ENCODE peak calls at places on chromosomes 12 and 14, in six cellular contexts. F is A549, W is sigmoid colon, H is HepG2, A is ovary, Y is transverse colon. E is an unnamed sample.
A peak's percentile ranks its signal among the peaks of the same experiment; 100 is the strongest.

GRCh38 chr14:67736771-67737170 is 35.1 kb downstream of the RDH12 start:
- DNase-seq in F (no peak), W (no peak), H (no peak), A (no peak), Y (no peak), E (no peak)

GRCh38 chr14:40784860-40785259 is 821.8 kb upstream of the LRFN5 start:
- DNase-seq in F (no peak), W (no peak), H (no peak), A (no peak), Y (no peak), E (no peak)

GRCh38 chr12:89949457-89950195 is 241.0 kb upstream of the ATP2B1 start:
- DNase-seq in F (peak; percentile 98), W (no peak), H (peak; percentile 9), A (no peak), Y (peak; percentile 45), E (no peak)

GRCh38 chr12:47276253-47277070 is 196.7 kb upstream of the AMIGO2 start:
- DNase-seq in F (peak; percentile 85), W (no peak), H (peak; percentile 29), A (no peak), Y (peak; percentile 67), E (no peak)

GRCh38 chr12:115385141-115385540 is 701.2 kb upstream of the TBX3 start:
- DNase-seq in F (no peak), W (no peak), H (no peak), A (no peak), Y (no peak), E (no peak)

GRCh38 chr12:99146730-99147129 is 500.8 kb upstream of the GARIN6 start:
- DNase-seq in F (no peak), W (no peak), H (no peak), A (no peak), Y (no peak), E (no peak)

GRCh38 chr12:119659289-119659897 is 8.5 kb upstream of the PRKAB1 start:
- DNase-seq in F (peak; percentile 26), W (no peak), H (peak; percentile 46), A (no peak), Y (peak; percentile 47), E (no peak)

GRCh38 chr12:12880537-12880936 is 10.8 kb upstream of the GPRC5A start:
- DNase-seq in F (no peak), W (peak; percentile 18), H (no peak), A (no peak), Y (no peak), E (no peak)

GRCh38 chr14:76267322-76268012 is 108.5 kb upstream of the ESRRB start:
- DNase-seq in F (no peak), W (peak; percentile 69), H (no peak), A (peak; percentile 60), Y (peak; percentile 13), E (peak; percentile 53)

GRCh38 chr14:22251090-22251489 is 337.9 kb downstream of the DAD1 start:
- DNase-seq in F (no peak), W (no peak), H (no peak), A (no peak), Y (no peak), E (no peak)

GRCh38 chr12:77079631-77080030 is 14.3 kb upstream of the E2F7 start:
- DNase-seq in F (no peak), W (no peak), H (no peak), A (no peak), Y (no peak), E (no peak)

GRCh38 chr14:49766839-49767238 is 1.1 kb upstream of the KLHDC2 start:
- DNase-seq in F (no peak), W (no peak), H (no peak), A (no peak), Y (peak; percentile 13), E (no peak)

DNA sequence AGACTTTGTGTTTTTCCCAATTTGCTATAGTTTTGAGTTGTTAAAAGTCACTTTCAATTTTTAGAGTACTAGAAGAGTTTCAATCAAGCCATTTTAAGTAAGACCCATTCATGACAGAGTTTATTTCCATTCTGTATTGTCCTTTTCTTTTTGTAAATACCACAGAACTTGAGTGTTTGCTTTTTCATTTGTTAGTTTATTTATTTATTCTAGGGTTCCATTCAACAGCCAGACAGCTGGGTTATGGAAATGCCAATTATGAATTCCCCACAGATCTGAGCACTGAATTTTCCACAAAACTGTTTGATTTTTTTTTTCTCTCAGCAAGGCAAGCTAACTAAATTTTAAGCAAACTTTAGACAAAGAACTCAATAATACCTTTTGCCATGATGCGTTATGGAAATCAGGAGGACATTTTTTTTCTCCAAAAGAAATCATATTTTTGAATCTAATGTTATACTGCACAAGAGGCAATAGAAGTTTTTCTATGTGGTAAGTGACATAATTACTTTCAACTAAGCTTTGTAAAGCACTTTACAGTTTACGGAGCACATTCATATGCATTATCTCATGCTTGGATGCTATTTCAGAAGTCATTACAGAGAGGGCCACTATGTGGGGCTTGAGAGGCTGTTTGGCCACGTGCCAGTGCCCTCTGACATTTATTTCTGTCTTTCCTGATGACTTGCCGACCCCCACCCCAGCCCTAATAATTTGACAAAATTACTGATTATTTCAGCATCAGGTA is 181.5 kb downstream of the VRK1 start:
- DNase-seq in F (no peak), W (no peak), H (no peak), A (no peak), Y (no peak), E (no peak)
- H3K4me3 ChIP-seq in F (no peak overlapping the region), W (no peak overlapping the region), H (no peak overlapping the region), A (no peak overlapping the region), Y (no peak overlapping the region), E (no peak overlapping the region)

GRCh38 chr12:95412826-95413311 is 61.1 kb upstream of the METAP2 start:
- DNase-seq in F (no peak), W (no peak), H (no peak), A (peak; percentile 10), Y (no peak), E (no peak)

GRCh38 chr12:95416111-95416636 is 57.8 kb upstream of the METAP2 start:
- DNase-seq in F (no peak), W (no peak), H (no peak), A (no peak), Y (no peak), E (no peak)

GRCh38 chr12:95415451-95415850 is 58.5 kb upstream of the METAP2 start:
- DNase-seq in F (no peak), W (no peak), H (no peak), A (no peak), Y (no peak), E (no peak)

GRCh38 chr12:95411466-95411865 is 62.5 kb upstream of the METAP2 start:
- DNase-seq in F (no peak), W (no peak), H (peak; percentile 8), A (no peak), Y (no peak), E (no peak)

GRCh38 chr12:95413576-95413975 is 60.4 kb upstream of the METAP2 start:
- DNase-seq in F (no peak), W (no peak), H (no peak), A (no peak), Y (no peak), E (no peak)
- TF ChIP-seq EP300 in F (no peak), W (no peak), H (no peak), A (no peak), Y (no peak), E (no peak)

GRCh38 chr12:10721654-10722501 is 1.2 kb downstream of the YBX3 start:
- DNase-seq in F (peak; percentile 95), W (peak; percentile 98), H (peak; percentile 81), A (peak; percentile 91), Y (peak; percentile 88), E (peak; percentile 99)
- H3K4me3 ChIP-seq in F (peak overlapping the region; percentile 93), W (peak overlapping the region; percentile 94), H (peak overlapping the region; percentile 93), A (peak overlapping the region; percentile 93), Y (peak overlapping the region; percentile 93), E (peak overlapping the region; percentile 63)

GRCh38 chr14:73289729-73290128 is 52.4 kb downstream of the PAPLN start:
- DNase-seq in F (no peak), W (no peak), H (no peak), A (no peak), Y (no peak), E (no peak)

GRCh38 chr14:73285979-73286378 is 48.7 kb downstream of the PAPLN start:
- DNase-seq in F (no peak), W (no peak), H (no peak), A (no peak), Y (no peak), E (no peak)

GRCh38 chr14:73286598-73286997 is 49.3 kb downstream of the PAPLN start:
- DNase-seq in F (no peak), W (no peak), H (no peak), A (no peak), Y (no peak), E (no peak)

GRCh38 chr14:73289308-73289707 is 52.0 kb downstream of the PAPLN start:
- DNase-seq in F (no peak), W (no peak), H (no peak), A (no peak), Y (no peak), E (no peak)

GRCh38 chr14:73287071-73287470 is 49.8 kb downstream of the PAPLN start:
- DNase-seq in F (no peak), W (no peak), H (no peak), A (no peak), Y (no peak), E (no peak)
- TF ChIP-seq EP300 in F (no peak), W (no peak), H (no peak), A (no peak), Y (no peak), E (no peak)